ENCODE peak calls at places on chromosomes 7 and 10, in ten cellular contexts. S, J, R, L, C, N, Y, O, Z and E are unnamed samples.
A peak's percentile ranks its signal among the peaks of the same experiment; 100 is the strongest.

GRCh38 chr7:90816511-90817142 is 220.5 kb downstream of the CDK14 start:
- DNase-seq in L (no peak), S (no peak), J (no peak), O (no peak), Z (no peak), Y (no peak), C (no peak), N (peak; percentile 7), R (peak; percentile 98), E (no peak)

GRCh38 chr7:70484255-70484654 is 647.7 kb upstream of the GALNT17 start:
- DNase-seq in N (no peak), C (no peak), Y (no peak), L (no peak), J (no peak), R (no peak), S (no peak), O (no peak), Z (no peak), E (no peak)

GRCh38 chr10:97426776-97427570 is 982 bp downstream of the PGAM1 start:
- DNase-seq in Y (no peak), C (no peak), S (no peak), Z (no peak), R (no peak), O (no peak), N (no peak), J (no peak), L (no peak), E (no peak)

GRCh38 chr7:39633563-39634550 is 10.5 kb downstream of the RALA start:
- DNase-seq in J (no peak), O (no peak), S (no peak), Y (no peak), C (no peak), R (no peak), Z (no peak), L (no peak), N (no peak), E (no peak)

GRCh38 chr7:98681496-98681895 is 64.4 kb downstream of the NPTX2 start:
- DNase-seq in J (no peak), L (no peak), C (no peak), Z (no peak), O (no peak), S (no peak), R (no peak), N (no peak), Y (no peak), E (no peak)

GRCh38 chr10:18822156-18822555 is 162.9 kb downstream of the ARL5B start:
- DNase-seq in L (no peak), N (peak; percentile 2), O (no peak), R (no peak), S (no peak), C (no peak), Y (no peak), Z (no peak), J (no peak), E (peak; percentile 31)

GRCh38 chr10:62046522-62047239 is 145.2 kb downstream of the ARID5B start:
- DNase-seq in L (no peak), R (peak; percentile 77), S (no peak), Y (no peak), C (peak; percentile 24), Z (no peak), O (no peak), J (no peak), N (no peak), E (no peak)

GRCh38 chr7:55786901-55787300 is 75.7 kb downstream of the SEPTIN14 start:
- DNase-seq in N (no peak), C (no peak), L (no peak), O (no peak), J (no peak), R (no peak), S (no peak), Y (no peak), Z (no peak), E (no peak)

GRCh38 chr10:48511855-48512191 is 93.0 kb downstream of the ARHGAP22 start:
- DNase-seq in Z (no peak), S (no peak), R (no peak), Y (no peak), N (peak; percentile 46), C (no peak), O (no peak), L (no peak), J (peak; percentile 13), E (no peak)

GRCh38 chr7:88826222-88826621 is 30.7 kb upstream of the TEX47 start:
- DNase-seq in R (no peak), Z (no peak), Y (no peak), J (no peak), C (no peak), S (no peak), O (no peak), N (no peak), L (no peak), E (no peak)

DNA sequence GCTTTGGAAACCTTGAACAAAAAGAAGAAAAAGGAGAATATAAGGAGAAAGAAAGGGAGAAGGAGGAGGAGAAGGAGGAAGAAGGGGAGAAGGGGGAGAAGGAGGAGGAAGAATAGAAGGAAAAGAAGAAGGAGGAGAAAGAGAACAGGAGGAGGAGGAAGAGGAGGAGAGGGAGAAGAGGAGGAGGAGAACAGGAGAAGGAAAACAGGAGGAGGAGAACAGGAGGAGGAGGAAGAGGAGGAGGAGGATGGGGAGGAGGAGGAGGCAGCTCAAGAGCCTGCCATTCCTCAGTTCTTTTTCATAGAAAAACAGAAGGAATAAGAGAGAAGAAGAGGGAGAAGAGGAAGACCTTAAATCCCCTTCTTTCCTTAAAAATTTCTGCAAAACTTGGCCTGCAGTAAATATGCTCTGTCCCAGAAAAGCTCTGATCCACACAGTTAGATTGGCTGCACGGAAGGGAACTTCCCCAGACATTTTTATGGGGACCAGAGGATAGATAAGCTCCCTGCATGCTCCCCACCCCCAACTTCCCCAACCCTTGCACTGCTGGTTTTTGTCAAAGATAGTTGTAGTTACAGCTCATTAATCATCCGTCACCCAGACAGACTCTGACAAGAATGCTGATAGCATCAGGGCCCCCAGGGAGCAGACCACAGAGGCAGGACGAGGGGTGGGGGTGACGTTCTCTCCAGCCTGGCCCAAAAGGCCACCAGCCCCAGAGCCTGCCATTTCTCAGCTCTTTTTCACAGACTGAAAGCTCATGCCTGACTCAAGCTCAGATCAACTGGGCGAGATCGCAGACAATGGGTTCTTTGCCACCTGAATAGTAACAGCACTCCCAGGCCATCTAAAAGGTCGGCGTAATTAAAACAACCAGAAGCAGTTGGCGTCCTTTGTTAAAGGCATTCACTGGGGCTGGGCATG is 34.5 kb upstream of the LYZL1 start:
- DNase-seq in O (no peak), C (peak; percentile 95), N (peak; percentile 28), R (no peak), J (no peak), Z (no peak), Y (no peak), S (no peak), L (no peak), E (no peak)
- H3K4me1 ChIP-seq in O (peaks cover 23% of the 10 kb centered on the region), C (peaks cover 19% of the 10 kb centered on the region), N (peaks cover 9% of the 10 kb centered on the region), R (no peaks in the 10 kb centered on the region), J (peaks cover 16% of the 10 kb centered on the region), Z (peaks cover 17% of the 10 kb centered on the region), Y (peaks cover 28% of the 10 kb centered on the region), S (peaks cover 17% of the 10 kb centered on the region), L (no peaks in the 10 kb centered on the region), E (peaks cover 1% of the 10 kb centered on the region)

GRCh38 chr7:92028226-92028625 is 87.6 kb downstream of the AKAP9 start:
- DNase-seq in Z (no peak), L (no peak), C (no peak), J (no peak), R (no peak), S (no peak), N (no peak), Y (no peak), O (no peak), E (no peak)

GRCh38 chr7:92020636-92021035 is 80.0 kb downstream of the AKAP9 start:
- DNase-seq in Y (no peak), S (no peak), N (no peak), R (peak; percentile 7), Z (no peak), L (no peak), O (no peak), J (no peak), C (no peak), E (no peak)

GRCh38 chr7:92025260-92025659 is 84.6 kb downstream of the AKAP9 start:
- DNase-seq in Z (no peak), S (peak; percentile 38), Y (no peak), R (peak; percentile 77), O (no peak), J (no peak), C (no peak), L (no peak), N (no peak), E (no peak)
- H3K36me3 ChIP-seq in Z (peaks cover 64% of the 10 kb centered on the region), S (no peaks in the 10 kb centered on the region), Y (peaks cover 37% of the 10 kb centered on the region), R (peaks cover 10% of the 10 kb centered on the region), O (peaks cover 8% of the 10 kb centered on the region), J (peaks cover 76% of the 10 kb centered on the region), C (peaks cover 12% of the 10 kb centered on the region), L (peaks cover 44% of the 10 kb centered on the region), N (peaks cover 11% of the 10 kb centered on the region), E (peaks cover 4% of the 10 kb centered on the region)

DNA sequence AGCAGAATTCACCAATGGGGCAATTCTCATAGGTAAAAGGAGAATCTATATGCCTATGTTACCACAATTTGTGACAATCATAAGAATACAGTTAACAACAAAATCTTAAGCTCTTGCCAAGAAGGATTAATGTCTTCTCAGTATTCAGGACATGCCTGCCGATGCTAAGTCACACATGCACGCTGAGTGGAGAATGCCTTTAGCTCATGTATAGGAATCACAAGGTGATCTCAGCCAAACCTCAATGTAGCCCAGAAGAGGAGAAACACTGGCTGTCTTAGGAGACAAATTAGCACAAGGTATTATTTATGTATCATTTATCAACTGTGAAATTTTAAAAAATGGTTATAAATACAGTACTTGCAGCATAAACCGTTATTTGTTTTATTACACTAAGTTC is 2.7 kb downstream of the HTR7 start:
- DNase-seq in C (no peak), N (no peak), S (no peak), J (no peak), O (no peak), Y (no peak), Z (no peak), R (peak; percentile 12), L (no peak), E (no peak)
- H3K27me3 ChIP-seq in C (peaks cover 65% of the 10 kb centered on the region), N (peaks cover 24% of the 10 kb centered on the region), S (peaks cover 34% of the 10 kb centered on the region), J (peaks cover 48% of the 10 kb centered on the region), O (peaks cover 45% of the 10 kb centered on the region), Y (peaks cover 38% of the 10 kb centered on the region), Z (peaks cover 64% of the 10 kb centered on the region), R (no peaks in the 10 kb centered on the region), L (no peaks in the 10 kb centered on the region), E (peaks cover 10% of the 10 kb centered on the region)

GRCh38 chr7:150744041-150744656 is 6.9 kb downstream of the GIMAP5 start:
- DNase-seq in R (no peak), J (no peak), O (no peak), Z (no peak), C (no peak), N (no peak), S (no peak), L (no peak), Y (no peak), E (no peak)
- H3K4me1 ChIP-seq in R (peaks cover 5% of the 10 kb centered on the region), J (peaks cover 27% of the 10 kb centered on the region), O (peaks cover 43% of the 10 kb centered on the region), Z (peaks cover 8% of the 10 kb centered on the region), C (no peaks in the 10 kb centered on the region), N (peaks cover 9% of the 10 kb centered on the region), S (no peaks in the 10 kb centered on the region), L (no peaks in the 10 kb centered on the region), Y (no peaks in the 10 kb centered on the region), E (no peaks in the 10 kb centered on the region)

GRCh38 chr7:128763541-128763940 is 12.1 kb downstream of the OPN1SW start:
- DNase-seq in R (no peak), Y (no peak), J (no peak), N (no peak), Z (no peak), L (no peak), O (no peak), S (no peak), C (no peak), E (no peak)
- H3K36me3 ChIP-seq in R (peaks cover 54% of the 10 kb centered on the region), Y (peaks cover 45% of the 10 kb centered on the region), J (peaks cover 96% of the 10 kb centered on the region), N (peaks cover 12% of the 10 kb centered on the region), Z (peaks cover 91% of the 10 kb centered on the region), L (peaks cover 87% of the 10 kb centered on the region), O (peaks cover 27% of the 10 kb centered on the region), S (peaks cover 33% of the 10 kb centered on the region), C (peaks cover 87% of the 10 kb centered on the region), E (peaks cover 12% of the 10 kb centered on the region)